ENCODE peak calls at places on chromosomes 11 and 22, in ten cellular contexts. D, F, N, L, J, A, C, G, S and V are unnamed samples.

GRCh38 chr11:65537296-65537597 is 12.4 kb downstream of the SCYL1 start:
- DNase-seq in N (no peak), J (no peak), C (no peak), S (no peak), F (no peak), A (no peak), G (no peak), D (no peak), L (no peak), V (no peak)

GRCh38 chr11:71153005-71153395 is 99.4 kb downstream of the SHANK2 start:
- DNase-seq in G (no peak), C (no peak), S (peak; percentile 40), A (no peak), F (no peak), J (no peak), D (peak; percentile 92), L (no peak), N (no peak), V (no peak)

GRCh38 chr11:75273989-75274391 is 33.4 kb downstream of the TPBGL start:
- DNase-seq in D (no peak), G (no peak), N (no peak), C (peak; percentile 39), A (peak; percentile 4), L (no peak), F (no peak), S (no peak), J (no peak), V (no peak)

GRCh38 chr22:46710842-46711241 is 27.2 kb downstream of the CERK start:
- DNase-seq in G (no peak), N (no peak), C (no peak), A (no peak), S (no peak), J (no peak), D (no peak), L (no peak), F (no peak), V (no peak)

GRCh38 chr11:68047437-68048290 is 8.8 kb downstream of the TCIRG1 start:
- DNase-seq in A (peak; percentile 38), G (no peak), J (no peak), C (no peak), L (no peak), S (no peak), D (no peak), F (no peak), N (peak; percentile 16), V (no peak)

GRCh38 chr11:114273890-114274635 is 22.1 kb upstream of the NNMT start:
- DNase-seq in A (no peak), D (no peak), F (no peak), L (no peak), S (no peak), G (no peak), N (no peak), J (no peak), C (peak; percentile 8), V (no peak)

GRCh38 chr22:41917906-41918791 is 3.3 kb upstream of the SHISA8 start:
- DNase-seq in C (no peak), N (peak; percentile 62), S (peak; percentile 65), D (peak; percentile 63), A (peak; percentile 62), G (no peak), L (no peak), F (no peak), J (no peak), V (peak; percentile 7)

GRCh38 chr11:6526411-6527135 is 29.5 kb downstream of the DNHD1 start:
- DNase-seq in J (no peak), D (no peak), A (no peak), S (no peak), F (no peak), L (peak; percentile 8), C (no peak), G (no peak), N (no peak), V (no peak)

GRCh38 chr11:23903044-23903704 is 593.7 kb upstream of the LUZP2 start:
- DNase-seq in F (no peak), L (no peak), G (no peak), J (no peak), C (no peak), D (peak; percentile 84), S (peak; percentile 96), N (no peak), A (no peak), V (peak; percentile 84)

GRCh38 chr22:36510966-36511881 is 4.4 kb upstream of the FOXRED2 start:
- DNase-seq in S (peak; percentile 59), L (no peak), G (peak; percentile 42), A (no peak), F (no peak), J (peak; percentile 37), C (peak; percentile 55), D (peak; percentile 42), N (no peak), V (no peak)

GRCh38 chr11:74507582-74507981 is 14.1 kb upstream of the LIPT2 start:
- DNase-seq in F (no peak), S (no peak), A (no peak), J (no peak), D (no peak), G (no peak), C (no peak), L (no peak), N (no peak), V (no peak)

GRCh38 chr11:69919659-69920499 is 100.7 kb upstream of the FGF3 start:
- DNase-seq in S (no peak), C (no peak), J (no peak), L (no peak), G (peak; percentile 9), D (peak; percentile 17), A (no peak), F (no peak), N (peak; percentile 16), V (no peak)

GRCh38 chr11:13220148-13220547 is 57.4 kb upstream of the BMAL1 start:
- DNase-seq in A (no peak), S (no peak), L (no peak), D (no peak), N (no peak), G (no peak), F (no peak), C (no peak), J (no peak), V (no peak)

GRCh38 chr11:92556435-92556834 is 331.8 kb downstream of the FAT3 start:
- DNase-seq in L (no peak), S (peak; percentile 43), J (no peak), A (no peak), N (no peak), F (no peak), C (no peak), G (no peak), D (peak; percentile 28), V (no peak)

GRCh38 chr11:1082346-1082727 is 7.7 kb downstream of the MUC2 start:
- DNase-seq in F (no peak), N (no peak), C (no peak), G (no peak), A (no peak), D (no peak), J (no peak), L (no peak), S (no peak), V (no peak)